ENCODE peak calls at places on chromosomes 4 and X, in four cellular contexts. V is HTR-8/SVneo; I is NCI-H226; F is stimulated activated CD4-positive, alpha-beta T cell treated with anti-CD3 and anti-CD28 coated beads, Interleukin-2, amount 100 ng/mL, for 48 hours. G is an unnamed sample.

GRCh38 chr4:124144302-124144701 is 568.2 kb downstream of the ANKRD50 start:
- DNase-seq in V (no peak), I (no peak), F (no peak), G (no peak)

GRCh38 chrX:153874366-153875125 is 11.4 kb downstream of the L1CAM start:
- DNase-seq in F (no peak), V (no peak), I (no peak), G (no peak)

GRCh38 chr4:186942745-186943606 is 219.3 kb upstream of the FAT1 start:
- DNase-seq in V (no peak), F (no peak), I (no peak), G (no peak)

GRCh38 chr4:15913631-15913970 is 24.9 kb downstream of the FGFBP1 start:
- DNase-seq in I (peak), F (no peak), V (peak), G (no peak)

GRCh38 chrX:8815460-8816065 is 14.4 kb upstream of the FAM9A start:
- DNase-seq in F (peak), V (peak), I (peak), G (no peak)

GRCh38 chrX:70979136-70979762 is 48.4 kb upstream of the SLC7A3 start:
- DNase-seq in V (peak), F (no peak), I (no peak), G (no peak)

GRCh38 chrX:24498181-24498580 is 33.1 kb downstream of the PDK3 start:
- DNase-seq in I (no peak), F (no peak), V (no peak), G (no peak)

GRCh38 chr4:112517911-112518310 is 1.9 kb upstream of the NEUROG2 start:
- DNase-seq in I (no peak), F (no peak), V (no peak), G (no peak)

GRCh38 chr4:89519771-89520170 is 212.2 kb upstream of the GPRIN3 start:
- DNase-seq in F (no peak), V (no peak), I (no peak), G (no peak)

GRCh38 chrX:17242470-17242869 is 132.5 kb upstream of the NHS start:
- DNase-seq in F (peak), I (no peak), V (peak), G (no peak)

GRCh38 chr4:143699331-143700059 is 980 bp downstream of the FREM3 start:
- DNase-seq in I (no peak), V (no peak), F (no peak), G (no peak)

GRCh38 chr4:119093042-119093827 is 42.4 kb upstream of the MYOZ2 start:
- DNase-seq in I (no peak), V (no peak), F (no peak), G (no peak)

GRCh38 chr4:155566241-155566823 is 100.3 kb upstream of the GUCY1A1 start:
- DNase-seq in V (no peak), I (no peak), F (no peak), G (no peak)

GRCh38 chr4:5967783-5968182 is 50.4 kb downstream of the C4orf50 start:
- DNase-seq in I (no peak), V (no peak), F (no peak), G (no peak)

GRCh38 chrX:129980540-129981206 is 1.8 kb upstream of the BCORL1 start:
- DNase-seq in V (no peak), F (no peak), I (no peak), G (peak)

GRCh38 chr4:69831646-69832325 is 28.2 kb downstream of the SULT1E1 start:
- DNase-seq in F (no peak), I (no peak), V (no peak), G (peak)

GRCh38 chrX:69121321-69122000 is 43.8 kb downstream of the PJA1 start:
- DNase-seq in I (no peak), F (no peak), V (no peak), G (no peak)

GRCh38 chr4:2290488-2290887 is 28.6 kb upstream of the MXD4 start:
- DNase-seq in F (no peak), V (no peak), I (no peak), G (no peak)

GRCh38 chrX:132413459-132413858 is 75.4 kb downstream of the MBNL3 start:
- DNase-seq in V (no peak), F (no peak), I (no peak), G (no peak)

GRCh38 chrX:154019633-154020499 is at the start of gene IRAK1:
- DNase-seq in V (peak), I (peak), F (peak), G (peak)

GRCh38 chr4:182880387-182881356 is 36.5 kb downstream of the DCTD start:
- DNase-seq in I (no peak), V (no peak), F (no peak), G (no peak)

GRCh38 chr4:139170932-139171331 is 6.1 kb downstream of the ELF2 start:
- DNase-seq in V (no peak), I (no peak), F (no peak), G (no peak)

GRCh38 chr4:159444668-159445067 is 341.8 kb downstream of the RAPGEF2 start:
- DNase-seq in V (no peak), F (no peak), I (peak), G (no peak)

GRCh38 chr4:1345905-1346780 is 865 bp upstream of the UVSSA start:
- DNase-seq in I (peak), F (peak), V (peak), G (peak)

GRCh38 chrX:120790118-120790517 is 85.5 kb downstream of the CT47B1 start:
- DNase-seq in I (peak), V (peak), F (peak), G (peak)

GRCh38 chr4:188532751-188533150 is 393.5 kb downstream of the TRIML1 start:
- DNase-seq in F (no peak), V (no peak), I (no peak), G (no peak)

GRCh38 chr4:177051473-177052060 is 258.1 kb upstream of the NEIL3 start:
- DNase-seq in F (peak), V (peak), I (no peak), G (no peak)

G was measured in GM12892.